ENCODE peak calls at places on chromosomes 1 and 21, in ten cellular contexts. R is GM03348; U is anterior cingulate cortex; D is renal cortical epithelial cell; L is RPMI7951; M is retina; Y is EL; T is effector CD8-positive, alpha-beta T cell; C is skeletal muscle cell; S is NCI-H510A treated with DMSO at 0.1 percent for 48 hours. W is an unnamed sample.

GRCh38 chr1:230084408-230085177 is 17.6 kb downstream of the GALNT2 start:
- DNase-seq in T (no peak), M (no peak), Y (peak), U (no peak), L (peak), S (no peak), D (peak), C (peak), R (peak), W (no peak)

GRCh38 chr1:169546087-169546995 is 39.9 kb downstream of the F5 start:
- DNase-seq in T (peak), R (peak), Y (peak), S (peak), U (peak), M (peak), C (peak), L (peak), D (peak), W (peak)

GRCh38 chr1:3771108-3772026 is 1.2 kb upstream of the SMIM1 start:
- DNase-seq in D (no peak), M (no peak), R (no peak), L (no peak), Y (no peak), U (no peak), S (no peak), C (no peak), T (no peak), W (no peak)

GRCh38 chr1:198598796-198599321 is 40.0 kb upstream of the PTPRC start:
- DNase-seq in T (no peak), M (peak), C (no peak), S (no peak), L (peak), Y (no peak), R (no peak), D (peak), U (no peak), W (no peak)

GRCh38 chr1:182984621-182985020 is 31.7 kb upstream of the SHCBP1L start:
- DNase-seq in S (no peak), U (no peak), M (no peak), L (peak), D (peak), C (no peak), Y (no peak), T (no peak), R (no peak), W (no peak)

GRCh38 chr1:218224101-218224500 is 61.0 kb upstream of the RRP15 start:
- DNase-seq in S (no peak), Y (no peak), D (no peak), C (no peak), T (no peak), L (no peak), R (no peak), U (no peak), M (no peak), W (no peak)

GRCh38 chr21:36320421-36321324 is 676 bp downstream of the MORC3 start:
- DNase-seq in S (peak), T (peak), M (peak), U (peak), L (peak), C (peak), R (peak), D (peak), Y (peak), W (no peak)

GRCh38 chr1:107454786-107455185 is 313.9 kb downstream of the NTNG1 start:
- DNase-seq in U (no peak), M (no peak), R (no peak), S (no peak), L (no peak), C (no peak), Y (no peak), T (no peak), D (peak), W (no peak)

GRCh38 chr1:182561432-182561831 is 27.6 kb downstream of the RNASEL start:
- DNase-seq in T (no peak), C (no peak), S (no peak), R (no peak), L (no peak), M (no peak), Y (no peak), U (no peak), D (no peak), W (no peak)

GRCh38 chr1:223183268-223183862 is 40.3 kb upstream of the TLR5 start:
- DNase-seq in U (no peak), D (no peak), R (peak), T (no peak), Y (peak), C (no peak), S (no peak), L (no peak), M (no peak), W (no peak)

GRCh38 chr21:38228115-38228514 is 28.7 kb upstream of the KCNJ15 start:
- DNase-seq in C (no peak), M (no peak), D (no peak), T (no peak), U (no peak), L (peak), Y (no peak), R (no peak), S (peak), W (no peak)

GRCh38 chr1:177611402-177611801 is 358.5 kb downstream of the SEC16B start:
- DNase-seq in S (no peak), C (no peak), T (no peak), U (no peak), Y (no peak), L (no peak), D (no peak), R (no peak), M (no peak), W (no peak)

GRCh38 chr1:2939041-2939552 is 82.2 kb upstream of the ACTRT2 start:
- DNase-seq in C (no peak), T (no peak), R (no peak), Y (no peak), M (no peak), S (no peak), U (no peak), D (no peak), L (no peak), W (no peak)

GRCh38 chr1:157472302-157472701 is 80.0 kb downstream of the FCRL5 start:
- DNase-seq in D (peak), S (peak), T (no peak), L (no peak), Y (no peak), M (no peak), R (no peak), C (no peak), U (no peak), W (no peak)

GRCh38 chr21:39533545-39534226 is 79.1 kb upstream of the B3GALT5 start:
- DNase-seq in L (no peak), R (no peak), D (no peak), Y (no peak), T (no peak), M (no peak), C (no peak), S (no peak), U (no peak), W (no peak)